ENCODE peak calls at places on chromosomes 12 and 14, in eight cellular contexts. S is HFF-Myc, X is right atrium auricular region, H is activated B cell treated with CpG ODN at 0.5 μM for 24 hours, R is uterus, F is left ventricle myocardium inferior, N is astrocyte of the spinal cord, Z is GM20000. C is an unnamed sample.

GRCh38 chr14:26206640-26207039 is 391.2 kb downstream of the NOVA1 start:
- DNase-seq in H (no peak), F (no peak), N (no peak), Z (no peak), R (no peak), X (no peak), S (no peak), C (no peak)

GRCh38 chr14:63179383-63179782 is 24.9 kb upstream of the RHOJ start:
- DNase-seq in R (no peak), Z (no peak), N (no peak), H (no peak), F (peak; percentile 26), S (no peak), X (no peak), C (no peak)

GRCh38 chr12:39240573-39240972 is 202.3 kb downstream of the KIF21A start:
- DNase-seq in H (no peak), X (no peak), F (no peak), Z (no peak), S (no peak), R (no peak), N (no peak), C (no peak)

GRCh38 chr12:25800101-25800500 is 158.4 kb upstream of the RASSF8 start:
- DNase-seq in N (peak; percentile 43), R (no peak), S (no peak), Z (no peak), F (no peak), X (no peak), H (no peak), C (no peak)

GRCh38 chr12:14367097-14367661 is 1.7 kb downstream of the ATF7IP start:
- DNase-seq in R (no peak), Z (peak; percentile 58), S (no peak), H (no peak), F (no peak), X (no peak), N (peak; percentile 66), C (no peak)

GRCh38 chr12:50103767-50104321 is at the start of gene GPD1:
- DNase-seq in R (peak; percentile 62), S (no peak), N (peak; percentile 35), H (no peak), X (no peak), F (peak; percentile 73), Z (no peak), C (peak; percentile 48)

GRCh38 chr12:53078425-53079225 is 565 bp downstream of the SPRYD3 start:
- DNase-seq in X (no peak), F (no peak), N (no peak), S (no peak), Z (no peak), H (no peak), R (no peak), C (no peak)

GRCh38 chr14:91554535-91555332 is 44.6 kb upstream of the PPP4R3A start:
- DNase-seq in X (no peak), N (no peak), H (no peak), R (no peak), Z (no peak), F (no peak), S (no peak), C (no peak)

GRCh38 chr12:9798008-9798619 is 29.2 kb upstream of the KLRF1 start:
- DNase-seq in Z (peak; percentile 62), N (peak; percentile 60), F (no peak), H (no peak), S (peak; percentile 12), X (no peak), R (no peak), C (no peak)

GRCh38 chr12:112180422-112180821 is 55.1 kb downstream of the TRAFD1 start:
- DNase-seq in R (no peak), Z (no peak), X (no peak), H (no peak), S (no peak), F (no peak), N (no peak), C (no peak)

GRCh38 chr14:93430889-93431670 is at the start of gene UNC79:
- DNase-seq in X (no peak), R (no peak), Z (no peak), H (no peak), F (no peak), S (no peak), N (no peak), C (peak; percentile 45)

GRCh38 chr14:49961270-49962222 is 68.7 kb downstream of the ARF6 start:
- DNase-seq in R (no peak), H (no peak), S (no peak), F (no peak), X (peak; percentile 13), N (peak; percentile 29), Z (peak; percentile 36), C (no peak)

GRCh38 chr14:98136019-98136418 is 1136.0 kb downstream of the BCL11B start:
- DNase-seq in H (no peak), X (no peak), R (no peak), F (no peak), S (no peak), N (no peak), Z (no peak), C (no peak)

GRCh38 chr12:110555509-110556406 is 27.4 kb downstream of the PPTC7 start:
- DNase-seq in R (no peak), X (no peak), H (no peak), N (peak; percentile 77), S (peak; percentile 65), Z (no peak), F (no peak), C (no peak)

GRCh38 chr12:77494306-77494705 is 336.4 kb upstream of the NAV3 start:
- DNase-seq in R (no peak), Z (no peak), X (no peak), F (no peak), N (no peak), S (no peak), H (no peak), C (no peak)

GRCh38 chr12:89391726-89392336 is 39.5 kb upstream of the DUSP6 start:
- DNase-seq in F (no peak), H (no peak), R (no peak), N (no peak), X (no peak), Z (no peak), S (no peak), C (no peak)

GRCh38 chr12:28507867-28508266 is 317.6 kb downstream of the CCDC91 start:
- DNase-seq in S (no peak), F (no peak), H (no peak), R (no peak), Z (no peak), N (no peak), X (no peak), C (no peak)

GRCh38 chr12:132196038-132196872 is 52.0 kb downstream of the NOC4L start:
- DNase-seq in R (no peak), H (no peak), X (no peak), F (no peak), N (peak; percentile 5), S (peak; percentile 35), Z (no peak), C (no peak)

GRCh38 chr12:12734054-12734453 is 16.9 kb downstream of the CDKN1B start:
- DNase-seq in F (no peak), R (no peak), H (no peak), Z (no peak), S (peak; percentile 92), X (no peak), N (peak; percentile 28), C (no peak)

GRCh38 chr14:85590784-85591183 is 60.8 kb downstream of the FLRT2 start:
- DNase-seq in N (no peak), F (no peak), R (no peak), X (no peak), H (no peak), S (no peak), Z (no peak), C (no peak)

GRCh38 chr12:124923906-124924734 is 9.7 kb upstream of the UBC start:
- DNase-seq in R (peak; percentile 51), H (no peak), Z (no peak), X (no peak), N (peak; percentile 61), S (no peak), F (no peak), C (no peak)

GRCh38 chr14:69344171-69344570 is 53.9 kb downstream of the ERH start:
- DNase-seq in S (no peak), Z (no peak), X (no peak), N (no peak), R (no peak), H (no peak), F (no peak), C (no peak)

GRCh38 chr14:69342928-69343525 is 55.1 kb downstream of the ERH start:
- DNase-seq in H (no peak), N (no peak), R (peak; percentile 42), X (no peak), S (no peak), Z (no peak), F (no peak), C (no peak)

GRCh38 chr14:69349091-69349777 is 48.9 kb downstream of the ERH start:
- DNase-seq in F (no peak), R (no peak), Z (no peak), N (no peak), S (no peak), X (no peak), H (no peak), C (no peak)

GRCh38 chr14:69345402-69345801 is 52.7 kb downstream of the ERH start:
- DNase-seq in S (no peak), N (no peak), X (no peak), H (no peak), R (no peak), Z (no peak), F (no peak), C (no peak)

GRCh38 chr14:69346710-69347109 is 51.4 kb downstream of the ERH start:
- DNase-seq in S (no peak), H (no peak), N (no peak), F (peak; percentile 29), X (no peak), R (no peak), Z (peak; percentile 42), C (no peak)
- TF ChIP-seq CTCF in S (peak; percentile 81), H (no peak), N (peak; percentile 82), F (peak; percentile 64), X (peak; percentile 50), R (peak; percentile 9), Z (peak; percentile 70), C (peak; percentile 46)

GRCh38 chr12:33926095-33926494 is 96.2 kb upstream of the ALG10 start:
- DNase-seq in F (no peak), N (no peak), Z (no peak), H (no peak), R (no peak), X (no peak), S (no peak), C (no peak)
- TF ChIP-seq CTCF in F (no peak), N (no peak), Z (no peak), H (no peak), R (no peak), X (no peak), S (no peak), C (no peak)

GRCh38 chr14:75295061-75295461 is 16.4 kb downstream of the FOS start:
- DNase-seq in F (peak; percentile 57), H (no peak), Z (no peak), S (no peak), R (peak; percentile 61), N (peak; percentile 76), X (peak; percentile 82), C (no peak)
- TF ChIP-seq CTCF in F (no peak), H (no peak), Z (no peak), S (no peak), R (no peak), N (no peak), X (no peak), C (no peak)

DNA sequence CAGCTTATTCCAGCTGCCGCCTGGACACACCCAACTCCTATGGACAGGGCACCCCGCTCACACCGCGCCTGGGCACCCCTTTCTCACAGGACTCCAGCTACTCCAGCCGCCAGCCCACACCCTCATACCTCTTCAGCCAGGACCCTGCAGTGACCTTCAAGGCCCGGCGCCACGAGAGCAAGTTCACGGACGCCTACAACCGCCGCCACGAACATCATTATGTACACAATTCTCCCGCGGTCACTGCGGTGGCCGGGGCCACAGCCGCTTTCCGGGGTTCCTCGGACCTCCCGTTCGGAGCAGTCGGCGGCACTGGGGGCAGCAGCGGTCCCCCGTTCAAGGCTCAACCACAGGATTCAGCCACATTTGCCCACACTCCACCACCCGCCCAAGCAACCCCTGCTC is 5.9 kb downstream of the SETD1B start:
- DNase-seq in N (no peak), F (no peak), Z (no peak), R (no peak), S (no peak), X (no peak), H (no peak), C (no peak)
- TF ChIP-seq CTCF in N (no peak), F (no peak), Z (no peak), R (no peak), S (no peak), X (no peak), H (no peak), C (no peak)